ENCODE peak calls at places on chromosomes 7 and 10, in nine cellular contexts. N is endodermal cell, V is brain microvascular endothelial cell, X is sigmoid colon, F is astrocyte, I is right lobe of liver, L is foreskin fibroblast, P is astrocyte of the spinal cord, E is ascending aorta. J is an unnamed sample.

GRCh38 chr10:93006435-93007039 is 54.1 kb upstream of the CYP26C1 start:
- DNase-seq in N (no peak), V (peak), X (no peak), F (peak), I (no peak), L (peak), P (peak), E (no peak), J (peak)

GRCh38 chr7:30682131-30683083 is at the start of gene CRHR2:
- DNase-seq in N (peak), V (no peak), X (no peak), F (no peak), I (no peak), L (no peak), P (no peak), E (no peak), J (no peak)

GRCh38 chr7:1562611-1563051 is 6.6 kb upstream of the TMEM184A start:
- DNase-seq in N (no peak), V (no peak), X (no peak), F (no peak), I (no peak), L (peak), P (no peak), E (no peak), J (no peak)

GRCh38 chr10:128568979-128569378 is 442.8 kb upstream of the MKI67 start:
- DNase-seq in N (no peak), V (no peak), X (no peak), F (no peak), I (no peak), L (no peak), P (no peak), E (no peak), J (no peak)

GRCh38 chr10:86642499-86642898 is 11.8 kb upstream of the OPN4 start:
- DNase-seq in N (no peak), V (no peak), X (no peak), F (peak), I (no peak), L (peak), P (peak), E (no peak), J (no peak)

GRCh38 chr7:78334027-78334825 is 535.7 kb downstream of the PHTF2 start:
- DNase-seq in N (no peak), V (no peak), X (no peak), F (no peak), I (no peak), L (no peak), P (no peak), E (no peak), J (no peak)

GRCh38 chr7:152158801-152159587 is 133.5 kb downstream of the GALNT11 start:
- DNase-seq in N (no peak), V (no peak), X (no peak), F (no peak), I (no peak), L (no peak), P (no peak), E (no peak), J (no peak)

GRCh38 chr7:138756591-138757222 is 41.1 kb upstream of the TMEM213 start:
- DNase-seq in N (no peak), V (no peak), X (no peak), F (no peak), I (no peak), L (no peak), P (no peak), E (no peak), J (no peak)

GRCh38 chr7:26555971-26556830 is 264.5 kb downstream of the SNX10 start:
- DNase-seq in N (peak), V (no peak), X (no peak), F (no peak), I (no peak), L (no peak), P (no peak), E (no peak), J (no peak)

GRCh38 chr7:143497008-143497795 is 19.5 kb downstream of the TAS2R41 start:
- DNase-seq in N (no peak), V (no peak), X (no peak), F (no peak), I (no peak), L (no peak), P (no peak), E (no peak), J (no peak)

GRCh38 chr10:95295031-95295755 is 4.4 kb upstream of the PDLIM1 start:
- DNase-seq in N (peak), V (peak), X (peak), F (peak), I (peak), L (peak), P (peak), E (no peak), J (peak)

GRCh38 chr10:62341419-62341818 is 32.8 kb upstream of the ZNF365 start:
- DNase-seq in N (no peak), V (no peak), X (no peak), F (peak), I (no peak), L (no peak), P (no peak), E (no peak), J (no peak)

GRCh38 chr10:103042129-103042528 is 124.0 kb downstream of the CNNM2 start:
- DNase-seq in N (peak), V (no peak), X (no peak), F (no peak), I (no peak), L (no peak), P (no peak), E (no peak), J (no peak)

GRCh38 chr7:38535013-38535412 is 96.2 kb downstream of the AMPH start:
- DNase-seq in N (no peak), V (no peak), X (no peak), F (no peak), I (no peak), L (no peak), P (no peak), E (no peak), J (no peak)

GRCh38 chr10:131514454-131514853 is 202.9 kb upstream of the TCERG1L start:
- DNase-seq in N (peak), V (no peak), X (no peak), F (no peak), I (no peak), L (no peak), P (no peak), E (no peak), J (no peak)

GRCh38 chr10:17643755-17644484 is at the start of gene STAM:
- DNase-seq in N (peak), V (peak), X (peak), F (peak), I (peak), L (peak), P (peak), E (peak), J (peak)

GRCh38 chr10:77513783-77514331 is 123.8 kb downstream of the KCNMA1 start:
- DNase-seq in N (peak), V (peak), X (peak), F (peak), I (no peak), L (peak), P (peak), E (peak), J (peak)

GRCh38 chr10:77187376-77187999 is 450.1 kb downstream of the KCNMA1 start:
- DNase-seq in N (no peak), V (no peak), X (no peak), F (no peak), I (no peak), L (no peak), P (no peak), E (no peak), J (no peak)

GRCh38 chr7:135709508-135709907 is 18.5 kb downstream of the SLC13A4 start:
- DNase-seq in N (no peak), V (no peak), X (no peak), F (no peak), I (no peak), L (no peak), P (no peak), E (no peak), J (no peak)

GRCh38 chr7:135712796-135713195 is 15.2 kb downstream of the SLC13A4 start:
- DNase-seq in N (no peak), V (no peak), X (no peak), F (no peak), I (no peak), L (no peak), P (no peak), E (no peak), J (peak)

GRCh38 chr7:135708041-135708440 is 19.9 kb downstream of the SLC13A4 start:
- DNase-seq in N (peak), V (no peak), X (no peak), F (no peak), I (no peak), L (no peak), P (no peak), E (no peak), J (no peak)

GRCh38 chr7:135712182-135712782 is 15.7 kb downstream of the SLC13A4 start:
- DNase-seq in N (no peak), V (no peak), X (no peak), F (no peak), I (no peak), L (peak), P (no peak), E (no peak), J (peak)

GRCh38 chr7:135710417-135711138 is 17.4 kb downstream of the SLC13A4 start:
- DNase-seq in N (peak), V (no peak), X (no peak), F (no peak), I (no peak), L (no peak), P (no peak), E (no peak), J (no peak)
- TF ChIP-seq CTCF in N (peak), V (peak), X (no peak), F (peak), I (peak), L (peak), P (peak), E (no peak), J (peak)

GRCh38 chr10:24254180-24254579 is 45.2 kb downstream of the KIAA1217 start:
- DNase-seq in N (no peak), V (no peak), X (no peak), F (peak), I (no peak), L (peak), P (peak), E (no peak), J (peak)

GRCh38 chr10:24255115-24255895 is 46.4 kb downstream of the KIAA1217 start:
- DNase-seq in N (peak), V (no peak), X (no peak), F (peak), I (no peak), L (no peak), P (no peak), E (no peak), J (no peak)

GRCh38 chr10:24256619-24257018 is 47.7 kb downstream of the KIAA1217 start:
- DNase-seq in N (no peak), V (no peak), X (no peak), F (peak), I (no peak), L (no peak), P (no peak), E (no peak), J (no peak)

GRCh38 chr10:24257588-24257987 is 48.6 kb downstream of the KIAA1217 start:
- DNase-seq in N (no peak), V (no peak), X (no peak), F (no peak), I (no peak), L (no peak), P (no peak), E (no peak), J (no peak)

DNA sequence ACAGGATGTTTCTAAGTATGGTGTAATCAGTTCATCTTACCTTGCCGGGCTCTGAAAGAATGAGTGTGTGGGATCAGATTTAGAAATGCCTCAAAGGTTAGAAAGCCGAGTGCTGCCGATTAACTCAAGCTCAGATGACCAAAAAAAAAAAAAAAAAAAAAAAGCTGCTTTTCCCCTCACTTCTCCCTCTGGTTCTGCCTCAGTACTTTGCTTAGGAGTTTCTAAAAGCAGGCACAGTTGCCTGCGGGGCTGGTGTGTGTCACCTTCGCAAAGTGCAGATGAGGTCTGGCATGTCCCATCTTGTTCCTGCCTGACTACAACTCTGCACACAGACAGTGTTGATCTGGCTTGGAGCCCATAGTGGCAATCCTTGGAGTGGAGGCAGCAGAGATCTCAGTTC is 47.0 kb downstream of the KIAA1217 start:
- DNase-seq in N (no peak), V (no peak), X (no peak), F (peak), I (no peak), L (no peak), P (peak), E (no peak), J (no peak)
- H3K4me3 ChIP-seq in N (peak), V (no peak), X (no peak), F (peak), I (no peak), L (no peak), P (no peak), E (no peak), J (no peak)

GRCh38 chr7:3301831-3302618 is 973 bp downstream of the SDK1 start:
- DNase-seq in N (peak), V (no peak), X (peak), F (peak), I (no peak), L (peak), P (peak), E (no peak), J (peak)
- TF ChIP-seq CTCF in N (peak), V (peak), X (no peak), F (peak), I (no peak), L (no peak), P (peak), E (no peak), J (peak)

GRCh38 chr7:24401628-24402593 is 117.9 kb downstream of the NPY start:
- DNase-seq in N (no peak), V (no peak), X (no peak), F (peak), I (no peak), L (peak), P (peak), E (no peak), J (peak)
- H3K4me3 ChIP-seq in N (peak), V (peak), X (no peak), F (no peak), I (no peak), L (peak), P (no peak), E (peak), J (peak)

GRCh38 chr7:119515962-119516361 is 757.0 kb upstream of the KCND2 start:
- DNase-seq in N (no peak), V (no peak), X (no peak), F (no peak), I (no peak), L (no peak), P (no peak), E (no peak), J (no peak)
- TF ChIP-seq CTCF in N (no peak), V (no peak), X (no peak), F (no peak), I (no peak), L (no peak), P (no peak), E (no peak), J (no peak)

J was measured in fibroblast of pulmonary artery.